ENCODE peak calls at places on chromosomes 7 and 10, in ten cellular contexts. Q, A, U, T, C, J, W, M, H and P are unnamed samples.

GRCh38 chr7:155452505-155453295 is 5.2 kb upstream of the EN2 start:
- DNase-seq in Q (no peak), A (no peak), U (no peak), T (no peak), C (no peak), J (no peak), W (no peak), M (no peak), H (no peak), P (no peak)

GRCh38 chr7:83936056-83936703 is 258.4 kb downstream of the SEMA3A start:
- DNase-seq in Q (peak; percentile 48), A (peak; percentile 54), U (peak; percentile 11), T (peak; percentile 6), C (peak; percentile 7), J (peak; percentile 82), W (peak; percentile 29), M (peak; percentile 82), H (peak; percentile 34), P (peak; percentile 64)

GRCh38 chr7:153188161-153188560 is 428.6 kb downstream of the ACTR3B start:
- DNase-seq in Q (no peak), A (no peak), U (no peak), T (no peak), C (no peak), J (no peak), W (no peak), M (no peak), H (no peak), P (no peak)

GRCh38 chr7:100369105-100369504 is 4.2 kb upstream of the PILRA start:
- DNase-seq in Q (no peak), A (no peak), U (no peak), T (peak; percentile 89), C (no peak), J (no peak), W (peak; percentile 12), M (no peak), H (no peak), P (no peak)

GRCh38 chr7:116236020-116236630 is 25.8 kb downstream of the TES start:
- DNase-seq in Q (peak; percentile 52), A (peak; percentile 68), U (no peak), T (peak; percentile 11), C (no peak), J (peak; percentile 62), W (peak; percentile 33), M (peak; percentile 76), H (no peak), P (peak; percentile 63)

GRCh38 chr7:38185938-38186337 is 7.9 kb downstream of the STARD3NL start:
- DNase-seq in Q (no peak), A (no peak), U (no peak), T (no peak), C (no peak), J (no peak), W (no peak), M (no peak), H (no peak), P (no peak)

GRCh38 chr10:13563481-13564445 is 23.0 kb upstream of the PRPF18 start:
- DNase-seq in Q (no peak), A (no peak), U (no peak), T (no peak), C (no peak), J (no peak), W (no peak), M (peak; percentile 6), H (no peak), P (peak; percentile 89)

GRCh38 chr10:51708609-51709008 is 9.2 kb upstream of the CSTF2T start:
- DNase-seq in Q (no peak), A (no peak), U (no peak), T (no peak), C (no peak), J (no peak), W (no peak), M (no peak), H (no peak), P (no peak)

GRCh38 chr7:3649250-3649649 is 348.2 kb downstream of the SDK1 start:
- DNase-seq in Q (no peak), A (no peak), U (no peak), T (no peak), C (no peak), J (no peak), W (no peak), M (peak; percentile 27), H (no peak), P (no peak)

GRCh38 chr7:41085244-41085643 is 617.6 kb downstream of the INHBA start:
- DNase-seq in Q (peak; percentile 82), A (no peak), U (no peak), T (no peak), C (no peak), J (no peak), W (no peak), M (peak; percentile 48), H (no peak), P (no peak)

GRCh38 chr10:110995301-110995700 is 75.9 kb downstream of the SHOC2 start:
- DNase-seq in Q (no peak), A (no peak), U (no peak), T (no peak), C (no peak), J (no peak), W (no peak), M (no peak), H (no peak), P (no peak)

GRCh38 chr10:71638577-71639411 is 80.8 kb downstream of the C10orf105 start:
- DNase-seq in Q (no peak), A (no peak), U (no peak), T (no peak), C (no peak), J (peak; percentile 53), W (no peak), M (no peak), H (no peak), P (no peak)

GRCh38 chr7:157618823-157619606 is 282.2 kb downstream of the DNAJB6 start:
- DNase-seq in Q (no peak), A (no peak), U (no peak), T (no peak), C (no peak), J (no peak), W (no peak), M (no peak), H (no peak), P (no peak)

GRCh38 chr10:129968937-129969527 is 5.0 kb upstream of the EBF3 start:
- DNase-seq in Q (peak; percentile 31), A (no peak), U (no peak), T (no peak), C (no peak), J (peak; percentile 85), W (no peak), M (peak; percentile 71), H (no peak), P (no peak)

GRCh38 chr7:65390588-65390987 is 16.9 kb downstream of the ZNF92 start:
- DNase-seq in Q (peak; percentile 87), A (no peak), U (no peak), T (peak; percentile 24), C (no peak), J (no peak), W (no peak), M (no peak), H (no peak), P (no peak)

GRCh38 chr7:111012799-111013675 is 77.9 kb upstream of the LRRN3 start:
- DNase-seq in Q (no peak), A (peak; percentile 42), U (no peak), T (peak; percentile 30), C (no peak), J (no peak), W (no peak), M (no peak), H (no peak), P (no peak)

GRCh38 chr10:11149499-11149898 is 131.8 kb downstream of the CELF2 start:
- DNase-seq in Q (no peak), A (peak; percentile 53), U (no peak), T (no peak), C (no peak), J (no peak), W (no peak), M (no peak), H (no peak), P (peak; percentile 16)